ENCODE peak calls at places on chromosomes 11 and 22, in five cellular contexts. E is H9, O is mammary epithelial cell, T is endothelial cell of umbilical vein, C is neural progenitor cell. I is an unnamed sample. For H3K9me3, the result is how much of the 10 kb centered on the place peaks cover.

GRCh38 chr11:1293619-1294015 is 15.8 kb downstream of the TOLLIP start:
- DNase-seq in E (no peak), O (no peak), T (no peak), C (no peak), I (peak)

GRCh38 chr11:118156531-118157185 is 4.0 kb upstream of the SCN4B start:
- DNase-seq in E (peak), O (no peak), T (no peak), C (peak), I (peak)

GRCh38 chr11:28133146-28133545 is 25.0 kb downstream of the METTL15 start:
- DNase-seq in E (no peak), O (no peak), T (no peak), C (no peak), I (no peak)

GRCh38 chr22:46547883-46548244 is 10.4 kb upstream of the CELSR1 start:
- DNase-seq in E (no peak), O (peak), T (peak), C (no peak), I (peak)

GRCh38 chr11:62558669-62559068 is 12.1 kb upstream of the AHNAK start:
- DNase-seq in E (no peak), O (no peak), T (no peak), C (no peak), I (no peak)

GRCh38 chr11:120547871-120548681 is 36.5 kb downstream of the GRIK4 start:
- DNase-seq in E (no peak), O (peak), T (peak), C (peak), I (no peak)

GRCh38 chr11:134800130-134800529 is 388.1 kb upstream of the B3GAT1 start:
- DNase-seq in E (no peak), O (no peak), T (no peak), C (no peak), I (no peak)

GRCh38 chr11:20066013-20066782 is 94.1 kb downstream of the DBX1 start:
- DNase-seq in E (no peak), O (no peak), T (peak), C (no peak), I (peak)

GRCh38 chr22:23245045-23245798 is 64.9 kb downstream of the BCR start:
- DNase-seq in E (no peak), O (peak), T (no peak), C (no peak), I (no peak)

GRCh38 chr11:64409707-64410395 is 50.9 kb downstream of the RPS6KA4 start:
- DNase-seq in E (no peak), O (no peak), T (no peak), C (no peak), I (no peak)

GRCh38 chr11:92591551-92591950 is 366.9 kb downstream of the FAT3 start:
- DNase-seq in E (no peak), O (no peak), T (no peak), C (no peak), I (no peak)

GRCh38 chr11:94653561-94653960 is 86.4 kb downstream of the PIWIL4 start:
- DNase-seq in E (peak), O (no peak), T (no peak), C (no peak), I (peak)

GRCh38 chr11:45113807-45114206 is 32.6 kb upstream of the PRDM11 start:
- DNase-seq in E (no peak), O (no peak), T (no peak), C (no peak), I (no peak)

GRCh38 chr11:2576536-2576935 is 123.3 kb downstream of the KCNQ1OT1 start:
- DNase-seq in E (peak), O (no peak), T (no peak), C (no peak), I (peak)

GRCh38 chr22:48589901-48590300 is 1237.8 kb downstream of the BRD1 start:
- DNase-seq in E (no peak), O (no peak), T (no peak), C (no peak), I (no peak)

GRCh38 chr11:45801723-45802315 is 3.1 kb upstream of the SLC35C1 start:
- DNase-seq in E (no peak), O (no peak), T (peak), C (no peak), I (no peak)

GRCh38 chr11:69105431-69106123 is 50.2 kb upstream of the SMIM38 start:
- DNase-seq in E (no peak), O (no peak), T (no peak), C (no peak), I (no peak)

GRCh38 chr11:126328938-126329643 is 25.2 kb downstream of the DCPS start:
- DNase-seq in E (no peak), O (no peak), T (no peak), C (no peak), I (no peak)

GRCh38 chr11:103109818-103110388 is 677 bp downstream of the DYNC2H1 start:
- DNase-seq in E (no peak), O (no peak), T (no peak), C (peak), I (peak)

GRCh38 chr22:37498289-37498909 is 12.2 kb upstream of the MFNG start:
- DNase-seq in E (peak), O (no peak), T (peak), C (peak), I (peak)

GRCh38 chr11:114081641-114082414 is 22.3 kb downstream of the ZBTB16 start:
- DNase-seq in E (no peak), O (no peak), T (peak), C (no peak), I (no peak)

GRCh38 chr22:33354928-33355327 is 296.7 kb upstream of the SYN3 start:
- DNase-seq in E (no peak), O (no peak), T (no peak), C (no peak), I (no peak)

GRCh38 chr11:1520987-1521349 is 34.4 kb upstream of the MOB2 start:
- DNase-seq in E (no peak), O (no peak), T (no peak), C (no peak), I (no peak)

GRCh38 chr11:1260023-1260501 is 37.2 kb downstream of the MUC5B start:
- DNase-seq in E (peak), O (no peak), T (no peak), C (no peak), I (peak)

GRCh38 chr22:41048791-41049717 is 43.3 kb upstream of the EP300 start:
- DNase-seq in E (peak), O (peak), T (peak), C (peak), I (peak)

GRCh38 chr22:47123006-47123826 is 360.8 kb downstream of the TBC1D22A start:
- DNase-seq in E (no peak), O (peak), T (no peak), C (no peak), I (no peak)

GRCh38 chr11:12140186-12140938 is 30.0 kb downstream of the MICAL2 start:
- DNase-seq in E (no peak), O (no peak), T (no peak), C (no peak), I (no peak)

GRCh38 chr11:44096360-44097188 is 1.1 kb downstream of the EXT2 start:
- DNase-seq in E (no peak), O (peak), T (peak), C (no peak), I (no peak)

GRCh38 chr11:2768471-2769408 is 68.9 kb upstream of the KCNQ1OT1 start:
- DNase-seq in E (no peak), O (peak), T (no peak), C (no peak), I (peak)

GRCh38 chr11:125036933-125037332 is 26.2 kb upstream of the SLC37A2 start:
- DNase-seq in E (no peak), O (peak), T (peak), C (no peak), I (no peak)

GRCh38 chr11:103545551-103545950 is 436.3 kb downstream of the DYNC2H1 start:
- DNase-seq in E (no peak), O (no peak), T (no peak), C (no peak), I (no peak)

GRCh38 chr11:69424748-69425147 is 56.7 kb upstream of the LINC01488 start:
- DNase-seq in E (no peak), O (no peak), T (no peak), C (no peak), I (no peak)

GRCh38 chr11:5258543-5259262 is 4.1 kb upstream of the HBG2 start:
- DNase-seq in E (peak), O (peak), T (no peak), C (no peak), I (peak)

GRCh38 chr11:27720277-27720830 is 20.1 kb upstream of the BDNF start:
- DNase-seq in E (peak), O (peak), T (peak), C (peak), I (peak)

GRCh38 chr11:6855971-6856542 is 6.8 kb upstream of the OR10A2 start:
- DNase-seq in E (no peak), O (peak), T (no peak), C (peak), I (no peak)

GRCh38 chr11:44627911-44628729 is 62.7 kb downstream of the CD82 start:
- DNase-seq in E (peak), O (no peak), T (peak), C (no peak), I (peak)

GRCh38 chr11:61370349-61371005 is 8.3 kb downstream of the TMEM138 start:
- DNase-seq in E (no peak), O (no peak), T (no peak), C (no peak), I (no peak)
- H3K9me3 ChIP-seq in E (under half), O (under half), T (under half), C (under half), I (under half)

DNA sequence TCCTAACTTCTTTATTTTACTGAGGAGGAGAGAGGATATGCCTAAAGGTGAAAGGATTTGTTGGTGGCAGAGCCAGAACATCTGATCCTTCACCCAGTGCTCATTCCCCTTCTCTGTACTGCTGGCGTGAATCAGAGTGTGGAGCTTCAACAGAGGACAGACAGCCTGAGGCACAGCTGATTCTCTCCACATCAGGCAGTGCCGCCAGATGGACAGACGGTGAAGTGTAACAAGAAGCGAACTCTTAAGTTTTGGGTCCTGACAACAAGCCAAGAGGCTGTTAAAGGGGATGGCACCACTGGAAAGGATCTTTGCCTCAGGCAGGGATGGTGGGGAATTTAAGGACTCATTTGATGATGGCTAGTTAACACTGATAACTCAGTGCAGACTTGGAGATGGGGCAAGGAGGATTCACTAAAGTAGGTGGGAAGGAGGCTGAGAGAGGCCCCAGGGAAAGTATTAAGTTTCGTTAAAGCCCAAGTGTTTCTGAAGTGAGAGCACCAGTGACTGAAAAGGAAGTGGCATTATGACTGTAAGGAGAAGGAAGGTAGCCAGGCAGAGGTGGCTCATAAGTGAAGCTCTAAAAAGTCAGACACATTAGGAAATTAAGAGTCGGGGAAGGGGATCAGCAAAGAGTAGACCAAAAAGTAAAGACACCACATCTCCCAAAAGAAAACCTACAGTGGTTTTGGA is 81.3 kb downstream of the CLPB start:
- DNase-seq in E (peak), O (peak), T (no peak), C (peak), I (peak)
- H3K9ac ChIP-seq in E (no peak), O (no peak), T (no peak), C (no peak), I (no peak)

DNA sequence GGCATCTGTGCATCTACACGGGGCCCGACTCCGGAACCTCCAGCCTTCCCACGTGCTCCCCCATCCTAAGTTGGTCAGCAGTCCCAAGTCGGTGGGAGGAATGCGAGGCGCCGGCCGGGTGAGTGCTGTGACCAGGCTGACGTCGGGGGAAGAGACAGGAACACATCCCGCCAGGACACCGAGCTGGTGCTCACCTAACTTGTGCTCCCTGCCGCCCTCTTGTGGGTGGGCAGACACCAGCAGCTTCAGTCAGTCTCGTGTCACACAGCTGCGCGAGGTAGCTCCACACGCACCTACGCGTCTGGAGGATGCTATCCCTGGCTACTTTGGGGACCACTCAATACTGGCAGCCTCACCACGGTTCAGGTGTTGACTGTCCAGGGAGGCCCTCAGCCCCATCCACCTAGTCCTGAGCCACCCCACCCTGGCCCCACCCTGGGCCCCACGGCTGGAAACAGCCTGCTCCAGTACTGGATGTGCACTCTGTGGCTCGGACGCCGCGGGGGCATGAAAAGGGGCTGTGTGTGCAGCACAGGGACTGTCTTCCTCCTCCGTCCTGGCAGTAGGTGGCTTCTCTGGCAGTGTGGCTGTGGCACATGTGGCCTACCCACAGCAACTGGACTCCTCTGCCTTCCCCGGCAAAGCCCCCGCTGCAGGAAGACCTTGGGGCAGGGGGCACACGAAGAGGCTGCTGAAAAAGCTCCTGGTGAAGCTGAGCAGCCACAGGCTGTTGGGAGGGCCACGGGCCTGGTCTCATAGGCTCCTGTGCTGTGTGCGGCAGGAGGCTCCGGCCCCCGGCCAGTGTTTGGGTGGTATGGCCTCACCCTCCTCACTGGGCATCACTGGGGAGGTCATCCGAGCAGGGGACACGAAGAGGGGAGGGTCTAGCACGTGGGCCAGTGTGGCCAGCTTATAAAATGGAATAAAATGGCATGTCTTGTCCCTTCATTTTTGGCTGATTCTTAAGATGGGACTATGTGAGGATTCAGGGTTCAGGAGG is 11.2 kb upstream of the BID start:
- DNase-seq in E (peak), O (peak), T (peak), C (peak), I (peak)
- TF ChIP-seq CTCF in E (peak), O (peak), T (peak), C (peak), I (peak)

GRCh38 chr11:58781345-58781744 is 49.6 kb upstream of the GLYAT start:
- DNase-seq in E (no peak), O (no peak), T (no peak), C (no peak), I (no peak)
- H3K9me3 ChIP-seq in E (under half), O (under half), T (under half), C (under half), I (half or more)

GRCh38 chr11:67397986-67398660 is 3.5 kb downstream of the PPP1CA start:
- DNase-seq in E (no peak), O (no peak), T (no peak), C (no peak), I (no peak)
- H3K9ac ChIP-seq in E (no peak), O (no peak), T (no peak), C (no peak), I (no peak)

GRCh38 chr11:76419896-76420295 is 24.9 kb upstream of the EMSY start:
- DNase-seq in E (peak), O (no peak), T (peak), C (peak), I (peak)

GRCh38 chr11:76410771-76411423 is 29.8 kb downstream of the GVQW3 start:
- DNase-seq in E (no peak), O (no peak), T (no peak), C (no peak), I (peak)

DNA sequence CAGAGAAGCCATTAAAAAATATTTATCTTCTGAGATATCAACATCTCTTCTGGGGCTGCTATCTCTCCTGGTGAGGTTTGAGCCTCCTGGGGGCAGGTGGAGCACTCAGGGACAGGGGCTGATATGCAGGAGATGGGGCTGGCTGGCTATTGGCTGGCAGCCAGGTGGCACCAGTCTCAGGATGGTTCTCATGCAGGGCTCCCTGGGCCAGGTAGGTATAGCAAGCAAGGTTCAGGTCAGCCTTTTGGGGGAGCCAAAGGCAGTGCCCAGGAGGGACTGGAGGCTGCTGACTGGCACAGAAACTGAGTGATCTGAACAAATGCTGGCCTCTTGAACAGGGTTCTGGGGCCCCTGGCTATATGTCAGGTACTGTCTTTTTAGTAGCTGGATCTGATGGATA is 29.7 kb upstream of the EMSY start:
- DNase-seq in E (peak), O (no peak), T (no peak), C (no peak), I (peak)
- TF ChIP-seq CTCF in E (peak), O (no peak), T (no peak), C (no peak), I (peak)

GRCh38 chr11:48242501-48242900 is 2.4 kb upstream of the OR4X2 start:
- DNase-seq in E (no peak), O (no peak), T (no peak), C (no peak), I (no peak)

GRCh38 chr11:48248902-48249301 is 4.0 kb downstream of the OR4X2 start:
- DNase-seq in E (no peak), O (no peak), T (no peak), C (no peak), I (no peak)

GRCh38 chr11:48244804-48245203 is at the start of gene OR4X2:
- DNase-seq in E (no peak), O (no peak), T (no peak), C (no peak), I (no peak)
- H3K9me3 ChIP-seq in E (half or more), O (under half), T (under half), C (under half), I (half or more)